ENCODE peak calls at places on chromosomes 4 and X, in six cellular contexts. One of them, this sample, is unnamed.

GRCh38 chr4:8291701-8292387 is 22.3 kb downstream of the HTRA3 start:
- DNase-seq in caudate nucleus: no peak
- DNase-seq in fibroblast of pulmonary artery: no peak
- DNase-seq in natural killer cell: no peak
- DNase-seq in activated naive CD8-positive, alpha-beta T cell treated with anti-CD3 and anti-CD28 coated beads, Interleukin-2, amount 50 U/mL, for 24 hours: no peak
- DNase-seq in EH: no peak
- DNase-seq in this sample: no peak

GRCh38 chr4:19983072-19983471 is 268.6 kb upstream of the SLIT2 start:
- DNase-seq in caudate nucleus: no peak
- DNase-seq in fibroblast of pulmonary artery: peak
- DNase-seq in natural killer cell: no peak
- DNase-seq in activated naive CD8-positive, alpha-beta T cell treated with anti-CD3 and anti-CD28 coated beads, Interleukin-2, amount 50 U/mL, for 24 hours: no peak
- DNase-seq in EH: peak
- DNase-seq in this sample: no peak

GRCh38 chr4:82758701-82759685 is 39.6 kb downstream of the SCD5 start:
- DNase-seq in caudate nucleus: peak
- DNase-seq in fibroblast of pulmonary artery: no peak
- DNase-seq in natural killer cell: no peak
- DNase-seq in activated naive CD8-positive, alpha-beta T cell treated with anti-CD3 and anti-CD28 coated beads, Interleukin-2, amount 50 U/mL, for 24 hours: no peak
- DNase-seq in EH: no peak
- DNase-seq in this sample: no peak

GRCh38 chr4:128871948-128872347 is 62.4 kb downstream of the JADE1 start:
- DNase-seq in caudate nucleus: no peak
- DNase-seq in fibroblast of pulmonary artery: peak
- DNase-seq in natural killer cell: no peak
- DNase-seq in activated naive CD8-positive, alpha-beta T cell treated with anti-CD3 and anti-CD28 coated beads, Interleukin-2, amount 50 U/mL, for 24 hours: no peak
- DNase-seq in EH: peak
- DNase-seq in this sample: no peak

GRCh38 chrX:136627381-136627780 is 20.6 kb upstream of the CD40LG start:
- DNase-seq in caudate nucleus: no peak
- DNase-seq in fibroblast of pulmonary artery: no peak
- DNase-seq in natural killer cell: no peak
- DNase-seq in activated naive CD8-positive, alpha-beta T cell treated with anti-CD3 and anti-CD28 coated beads, Interleukin-2, amount 50 U/mL, for 24 hours: peak
- DNase-seq in EH: no peak
- DNase-seq in this sample: no peak

GRCh38 chr4:98838977-98839618 is 89.8 kb downstream of the EIF4E start:
- DNase-seq in caudate nucleus: no peak
- DNase-seq in fibroblast of pulmonary artery: peak
- DNase-seq in natural killer cell: no peak
- DNase-seq in activated naive CD8-positive, alpha-beta T cell treated with anti-CD3 and anti-CD28 coated beads, Interleukin-2, amount 50 U/mL, for 24 hours: no peak
- DNase-seq in EH: peak
- DNase-seq in this sample: no peak

GRCh38 chrX:136196691-136197155 is 49.4 kb downstream of the FHL1 start:
- DNase-seq in caudate nucleus: no peak
- DNase-seq in fibroblast of pulmonary artery: no peak
- DNase-seq in natural killer cell: no peak
- DNase-seq in activated naive CD8-positive, alpha-beta T cell treated with anti-CD3 and anti-CD28 coated beads, Interleukin-2, amount 50 U/mL, for 24 hours: no peak
- DNase-seq in EH: peak
- DNase-seq in this sample: no peak

GRCh38 chr4:8699063-8699385 is 106.5 kb downstream of the CPZ start:
- DNase-seq in caudate nucleus: no peak
- DNase-seq in fibroblast of pulmonary artery: no peak
- DNase-seq in natural killer cell: no peak
- DNase-seq in activated naive CD8-positive, alpha-beta T cell treated with anti-CD3 and anti-CD28 coated beads, Interleukin-2, amount 50 U/mL, for 24 hours: no peak
- DNase-seq in EH: no peak
- DNase-seq in this sample: no peak

GRCh38 chr4:63541828-63542227 is 867.4 kb downstream of the TECRL start:
- DNase-seq in caudate nucleus: no peak
- DNase-seq in fibroblast of pulmonary artery: no peak
- DNase-seq in natural killer cell: no peak
- DNase-seq in activated naive CD8-positive, alpha-beta T cell treated with anti-CD3 and anti-CD28 coated beads, Interleukin-2, amount 50 U/mL, for 24 hours: no peak
- DNase-seq in EH: no peak
- DNase-seq in this sample: no peak

GRCh38 chr4:77651820-77652219 is 46.2 kb downstream of the CXCL13 start:
- DNase-seq in caudate nucleus: no peak
- DNase-seq in fibroblast of pulmonary artery: no peak
- DNase-seq in natural killer cell: no peak
- DNase-seq in activated naive CD8-positive, alpha-beta T cell treated with anti-CD3 and anti-CD28 coated beads, Interleukin-2, amount 50 U/mL, for 24 hours: no peak
- DNase-seq in EH: no peak
- DNase-seq in this sample: no peak

GRCh38 chr4:22179124-22179874 is 230.7 kb upstream of the KCNIP4 start:
- DNase-seq in caudate nucleus: no peak
- DNase-seq in fibroblast of pulmonary artery: peak
- DNase-seq in natural killer cell: no peak
- DNase-seq in activated naive CD8-positive, alpha-beta T cell treated with anti-CD3 and anti-CD28 coated beads, Interleukin-2, amount 50 U/mL, for 24 hours: no peak
- DNase-seq in EH: peak
- DNase-seq in this sample: no peak

GRCh38 chrX:78042601-78043000 is 61.4 kb upstream of the PGK1 start:
- DNase-seq in caudate nucleus: no peak
- DNase-seq in fibroblast of pulmonary artery: no peak
- DNase-seq in natural killer cell: no peak
- DNase-seq in activated naive CD8-positive, alpha-beta T cell treated with anti-CD3 and anti-CD28 coated beads, Interleukin-2, amount 50 U/mL, for 24 hours: no peak
- DNase-seq in EH: no peak
- DNase-seq in this sample: no peak

GRCh38 chrX:46642145-46642544 is 68.6 kb downstream of the CHST7 start:
- DNase-seq in caudate nucleus: no peak
- DNase-seq in fibroblast of pulmonary artery: peak
- DNase-seq in natural killer cell: no peak
- DNase-seq in activated naive CD8-positive, alpha-beta T cell treated with anti-CD3 and anti-CD28 coated beads, Interleukin-2, amount 50 U/mL, for 24 hours: no peak
- DNase-seq in EH: peak
- DNase-seq in this sample: no peak